ENCODE peak calls at places on chromosomes 3 and 15, in nine cellular contexts. One of them, this sample, is unnamed.

GRCh38 chr3:129621626-129622417 is 15.3 kb upstream of the PLXND1 start:
- DNase-seq in lower leg skin: no peak
- DNase-seq in epithelial cell of esophagus: no peak
- DNase-seq in stomach: no peak
- DNase-seq in adrenal gland: peak; percentile 52
- DNase-seq in PC-9: no peak
- DNase-seq in PC-3: no peak
- DNase-seq in endothelial cell: no peak
- DNase-seq in cardiac fibroblast: no peak
- DNase-seq in this sample: no peak

GRCh38 chr3:130906374-130906995 is 12.6 kb downstream of the ATP2C1 start:
- DNase-seq in lower leg skin: no peak
- DNase-seq in epithelial cell of esophagus: peak; percentile 61
- DNase-seq in stomach: no peak
- DNase-seq in adrenal gland: no peak
- DNase-seq in PC-9: no peak
- DNase-seq in PC-3: peak; percentile 57
- DNase-seq in endothelial cell: no peak
- DNase-seq in cardiac fibroblast: peak; percentile 61
- DNase-seq in this sample: no peak

GRCh38 chr3:186717039-186717457 is at the start of gene KNG1:
- DNase-seq in lower leg skin: no peak
- DNase-seq in epithelial cell of esophagus: no peak
- DNase-seq in stomach: no peak
- DNase-seq in adrenal gland: no peak
- DNase-seq in PC-9: no peak
- DNase-seq in PC-3: no peak
- DNase-seq in endothelial cell: no peak
- DNase-seq in cardiac fibroblast: no peak
- DNase-seq in this sample: no peak

GRCh38 chr3:185549111-185549510 is 3.3 kb downstream of the LIPH start:
- DNase-seq in lower leg skin: peak; percentile 73
- DNase-seq in epithelial cell of esophagus: peak; percentile 97
- DNase-seq in stomach: peak; percentile 34
- DNase-seq in adrenal gland: peak; percentile 37
- DNase-seq in PC-9: peak; percentile 70
- DNase-seq in PC-3: peak; percentile 99
- DNase-seq in endothelial cell: no peak
- DNase-seq in cardiac fibroblast: peak; percentile 99
- DNase-seq in this sample: no peak

GRCh38 chr3:178504128-178504527 is 32.1 kb upstream of the KCNMB2 start:
- DNase-seq in lower leg skin: no peak
- DNase-seq in epithelial cell of esophagus: no peak
- DNase-seq in stomach: no peak
- DNase-seq in adrenal gland: no peak
- DNase-seq in PC-9: no peak
- DNase-seq in PC-3: peak; percentile 27
- DNase-seq in endothelial cell: no peak
- DNase-seq in cardiac fibroblast: no peak
- DNase-seq in this sample: no peak

GRCh38 chr15:71469393-71469792 is 341.0 kb upstream of the NR2E3 start:
- DNase-seq in lower leg skin: no peak
- DNase-seq in epithelial cell of esophagus: no peak
- DNase-seq in stomach: no peak
- DNase-seq in adrenal gland: no peak
- DNase-seq in PC-9: no peak
- DNase-seq in PC-3: no peak
- DNase-seq in endothelial cell: no peak
- DNase-seq in cardiac fibroblast: no peak
- DNase-seq in this sample: no peak

GRCh38 chr15:56040081-56041035 is 46.9 kb upstream of the NEDD4 start:
- DNase-seq in lower leg skin: peak; percentile 79
- DNase-seq in epithelial cell of esophagus: peak; percentile 98
- DNase-seq in stomach: peak; percentile 66
- DNase-seq in adrenal gland: peak; percentile 88
- DNase-seq in PC-9: peak; percentile 70
- DNase-seq in PC-3: peak; percentile 85
- DNase-seq in endothelial cell: no peak
- DNase-seq in cardiac fibroblast: peak; percentile 99
- DNase-seq in this sample: no peak

GRCh38 chr15:49063402-49064280 is 17.4 kb upstream of the SECISBP2L start:
- DNase-seq in lower leg skin: no peak
- DNase-seq in epithelial cell of esophagus: no peak
- DNase-seq in stomach: no peak
- DNase-seq in adrenal gland: no peak
- DNase-seq in PC-9: no peak
- DNase-seq in PC-3: no peak
- DNase-seq in endothelial cell: no peak
- DNase-seq in cardiac fibroblast: no peak
- DNase-seq in this sample: no peak

DNA sequence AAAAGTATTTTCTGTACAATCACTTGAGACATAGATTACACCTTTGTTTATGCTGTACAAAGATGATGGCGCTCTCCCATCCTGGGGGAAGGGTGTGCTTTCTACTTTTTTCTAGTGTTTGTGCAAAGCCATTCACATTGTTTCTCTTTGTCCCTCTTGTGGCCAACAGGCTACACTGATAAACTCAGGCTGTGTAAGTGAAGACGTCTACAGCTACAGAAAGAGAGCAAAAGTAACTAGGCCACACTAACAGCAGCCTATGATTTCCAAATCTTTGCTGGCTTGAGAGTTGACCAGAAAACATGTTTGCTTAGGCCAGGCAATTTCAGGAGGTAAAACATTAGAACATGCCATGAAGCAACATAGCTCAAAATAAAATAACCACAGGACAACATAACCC is 75.1 kb downstream of the FOXB1 start:
- DNase-seq in lower leg skin: no peak
- DNase-seq in epithelial cell of esophagus: peak; percentile 15
- DNase-seq in stomach: no peak
- DNase-seq in adrenal gland: no peak
- DNase-seq in PC-9: no peak
- DNase-seq in PC-3: peak; percentile 26
- DNase-seq in endothelial cell: peak; percentile 11
- DNase-seq in cardiac fibroblast: peak; percentile 31
- DNase-seq in this sample: no peak
- TF ChIP-seq CTCF in lower leg skin: no peak
- TF ChIP-seq CTCF in epithelial cell of esophagus: peak; percentile 40
- TF ChIP-seq CTCF in stomach: peak; percentile 12
- TF ChIP-seq CTCF in adrenal gland: no peak
- TF ChIP-seq CTCF in PC-9: peak; percentile 43
- TF ChIP-seq CTCF in PC-3: peak; percentile 57
- TF ChIP-seq CTCF in endothelial cell: peak; percentile 67
- TF ChIP-seq CTCF in cardiac fibroblast: peak; percentile 48
- TF ChIP-seq CTCF in this sample: peak; percentile 62

GRCh38 chr3:165210132-165210531 is 13.9 kb upstream of the SLITRK3 start:
- DNase-seq in lower leg skin: no peak
- DNase-seq in epithelial cell of esophagus: no peak
- DNase-seq in stomach: no peak
- DNase-seq in adrenal gland: no peak
- DNase-seq in PC-9: no peak
- DNase-seq in PC-3: peak; percentile 24
- DNase-seq in endothelial cell: no peak
- DNase-seq in cardiac fibroblast: no peak
- DNase-seq in this sample: no peak

GRCh38 chr3:165206454-165207266 is 10.5 kb upstream of the SLITRK3 start:
- DNase-seq in lower leg skin: peak; percentile 52
- DNase-seq in epithelial cell of esophagus: peak; percentile 83
- DNase-seq in stomach: peak; percentile 76
- DNase-seq in adrenal gland: peak; percentile 85
- DNase-seq in PC-9: peak; percentile 70
- DNase-seq in PC-3: peak; percentile 87
- DNase-seq in endothelial cell: peak; percentile 69
- DNase-seq in cardiac fibroblast: peak; percentile 79
- DNase-seq in this sample: peak; percentile 62

GRCh38 chr3:165212580-165212979 is 16.4 kb upstream of the SLITRK3 start:
- DNase-seq in lower leg skin: no peak
- DNase-seq in epithelial cell of esophagus: no peak
- DNase-seq in stomach: no peak
- DNase-seq in adrenal gland: no peak
- DNase-seq in PC-9: no peak
- DNase-seq in PC-3: no peak
- DNase-seq in endothelial cell: no peak
- DNase-seq in cardiac fibroblast: no peak
- DNase-seq in this sample: no peak

GRCh38 chr3:165211749-165212148 is 15.6 kb upstream of the SLITRK3 start:
- DNase-seq in lower leg skin: no peak
- DNase-seq in epithelial cell of esophagus: no peak
- DNase-seq in stomach: no peak
- DNase-seq in adrenal gland: no peak
- DNase-seq in PC-9: no peak
- DNase-seq in PC-3: no peak
- DNase-seq in endothelial cell: no peak
- DNase-seq in cardiac fibroblast: no peak
- DNase-seq in this sample: no peak

GRCh38 chr3:165210727-165211126 is 14.5 kb upstream of the SLITRK3 start:
- DNase-seq in lower leg skin: no peak
- DNase-seq in epithelial cell of esophagus: no peak
- DNase-seq in stomach: no peak
- DNase-seq in adrenal gland: no peak
- DNase-seq in PC-9: no peak
- DNase-seq in PC-3: no peak
- DNase-seq in endothelial cell: no peak
- DNase-seq in cardiac fibroblast: no peak
- DNase-seq in this sample: no peak
- TF ChIP-seq CTCF in lower leg skin: no peak
- TF ChIP-seq CTCF in epithelial cell of esophagus: no peak
- TF ChIP-seq CTCF in stomach: no peak
- TF ChIP-seq CTCF in adrenal gland: no peak
- TF ChIP-seq CTCF in PC-9: no peak
- TF ChIP-seq CTCF in PC-3: no peak
- TF ChIP-seq CTCF in endothelial cell: no peak
- TF ChIP-seq CTCF in cardiac fibroblast: no peak
- TF ChIP-seq CTCF in this sample: no peak

GRCh38 chr3:98903099-98903498 is 1.6 kb upstream of the DCBLD2 start:
- DNase-seq in lower leg skin: no peak
- DNase-seq in epithelial cell of esophagus: peak; percentile 74
- DNase-seq in stomach: no peak
- DNase-seq in adrenal gland: no peak
- DNase-seq in PC-9: peak; percentile 24
- DNase-seq in PC-3: peak; percentile 51
- DNase-seq in endothelial cell: no peak
- DNase-seq in cardiac fibroblast: no peak
- DNase-seq in this sample: no peak

GRCh38 chr3:98902341-98902740 is 846 bp upstream of the DCBLD2 start:
- DNase-seq in lower leg skin: no peak
- DNase-seq in epithelial cell of esophagus: no peak
- DNase-seq in stomach: no peak
- DNase-seq in adrenal gland: no peak
- DNase-seq in PC-9: no peak
- DNase-seq in PC-3: no peak
- DNase-seq in endothelial cell: no peak
- DNase-seq in cardiac fibroblast: no peak
- DNase-seq in this sample: no peak

GRCh38 chr3:98901465-98902174 is at the start of gene DCBLD2:
- DNase-seq in lower leg skin: peak; percentile 98
- DNase-seq in epithelial cell of esophagus: peak; percentile 100
- DNase-seq in stomach: peak; percentile 96
- DNase-seq in adrenal gland: peak; percentile 99
- DNase-seq in PC-9: peak; percentile 100
- DNase-seq in PC-3: peak; percentile 99
- DNase-seq in endothelial cell: peak; percentile 99
- DNase-seq in cardiac fibroblast: peak; percentile 99
- DNase-seq in this sample: peak; percentile 94

GRCh38 chr3:98906230-98906629 is 4.7 kb upstream of the DCBLD2 start:
- DNase-seq in lower leg skin: no peak
- DNase-seq in epithelial cell of esophagus: peak; percentile 58
- DNase-seq in stomach: no peak
- DNase-seq in adrenal gland: no peak
- DNase-seq in PC-9: no peak
- DNase-seq in PC-3: peak; percentile 89
- DNase-seq in endothelial cell: no peak
- DNase-seq in cardiac fibroblast: peak; percentile 91
- DNase-seq in this sample: no peak

GRCh38 chr3:98903705-98904481 is 2.4 kb upstream of the DCBLD2 start:
- DNase-seq in lower leg skin: no peak
- DNase-seq in epithelial cell of esophagus: no peak
- DNase-seq in stomach: no peak
- DNase-seq in adrenal gland: no peak
- DNase-seq in PC-9: no peak
- DNase-seq in PC-3: peak; percentile 37
- DNase-seq in endothelial cell: no peak
- DNase-seq in cardiac fibroblast: no peak
- DNase-seq in this sample: no peak
- TF ChIP-seq CTCF in lower leg skin: no peak
- TF ChIP-seq CTCF in epithelial cell of esophagus: no peak
- TF ChIP-seq CTCF in stomach: no peak
- TF ChIP-seq CTCF in adrenal gland: no peak
- TF ChIP-seq CTCF in PC-9: no peak
- TF ChIP-seq CTCF in PC-3: no peak
- TF ChIP-seq CTCF in endothelial cell: no peak
- TF ChIP-seq CTCF in cardiac fibroblast: no peak
- TF ChIP-seq CTCF in this sample: no peak

GRCh38 chr15:25438601-25439455 is at the start of gene UBE3A:
- DNase-seq in lower leg skin: peak; percentile 81
- DNase-seq in epithelial cell of esophagus: peak; percentile 95
- DNase-seq in stomach: peak; percentile 93
- DNase-seq in adrenal gland: peak; percentile 91
- DNase-seq in PC-9: peak; percentile 91
- DNase-seq in PC-3: peak; percentile 94
- DNase-seq in endothelial cell: peak; percentile 96
- DNase-seq in cardiac fibroblast: peak; percentile 91
- DNase-seq in this sample: peak; percentile 83
- TF ChIP-seq CTCF in lower leg skin: no peak
- TF ChIP-seq CTCF in epithelial cell of esophagus: no peak
- TF ChIP-seq CTCF in stomach: no peak
- TF ChIP-seq CTCF in adrenal gland: no peak
- TF ChIP-seq CTCF in PC-9: no peak
- TF ChIP-seq CTCF in PC-3: no peak
- TF ChIP-seq CTCF in endothelial cell: no peak
- TF ChIP-seq CTCF in cardiac fibroblast: no peak
- TF ChIP-seq CTCF in this sample: no peak